ENCODE peak calls at places on chromosome 17, in nine cellular contexts. S is HEK293T; C is activated T-helper 1 cell treated with Interleukin-2 at 50 U/mL for 16 hours; V is hypothalamus; W is T-helper 1 cell; T is CD8-positive, alpha-beta memory T cell; B is DMS153; F is left lung; Y is NCI-H1694 treated with DMSO at 0.1 percent for 48 hours. J is an unnamed sample.
A peak's percentile ranks its signal among the peaks of the same experiment; 100 is the strongest.

GRCh38 chr17:36602924-36603384 is 1.6 kb downstream of the MRM1 start:
- DNase-seq in F (no peak), C (peak; percentile 22), V (peak; percentile 14), Y (peak; percentile 78), B (peak; percentile 51), T (peak; percentile 60), W (peak; percentile 70), S (peak; percentile 58), J (peak; percentile 80)

GRCh38 chr17:77721823-77722160 is 236.7 kb upstream of the TNRC6C start:
- DNase-seq in B (no peak), Y (no peak), C (no peak), V (no peak), F (no peak), W (no peak), T (no peak), S (no peak), J (no peak)

GRCh38 chr17:57440522-57441269 is 184.4 kb downstream of the MSI2 start:
- DNase-seq in C (peak; percentile 30), Y (no peak), B (peak; percentile 79), T (peak; percentile 19), W (peak; percentile 87), F (no peak), S (peak; percentile 57), V (peak; percentile 64), J (peak; percentile 78)

GRCh38 chr17:28472871-28473497 is 460 bp upstream of the SLC13A2 start:
- DNase-seq in C (no peak), Y (no peak), S (no peak), F (no peak), T (no peak), B (no peak), W (no peak), V (no peak), J (no peak)

GRCh38 chr17:74520790-74521480 is 10.3 kb downstream of the CD300LB start:
- DNase-seq in C (no peak), F (no peak), V (no peak), B (no peak), S (peak; percentile 4), T (no peak), W (no peak), Y (no peak), J (no peak)

GRCh38 chr17:63293310-63293709 is 152.8 kb downstream of the CYB561 start:
- DNase-seq in W (no peak), T (no peak), S (no peak), B (no peak), V (no peak), F (no peak), Y (no peak), C (no peak), J (no peak)

GRCh38 chr17:46841561-46842379 is 9.6 kb upstream of the WNT9B start:
- DNase-seq in V (peak; percentile 47), T (no peak), B (no peak), F (no peak), Y (peak; percentile 23), S (peak; percentile 73), W (no peak), C (no peak), J (peak; percentile 57)

GRCh38 chr17:29584452-29585079 is 4.9 kb downstream of the GIT1 start:
- DNase-seq in T (no peak), S (no peak), V (peak; percentile 71), W (no peak), Y (no peak), F (no peak), B (no peak), C (no peak), J (no peak)

GRCh38 chr17:64491995-64492394 is 4.9 kb downstream of the POLG2 start:
- DNase-seq in V (no peak), S (no peak), Y (no peak), W (no peak), B (no peak), F (no peak), C (no peak), T (no peak), J (no peak)

GRCh38 chr17:74737299-74738050 is 419 bp downstream of the RAB37 start:
- DNase-seq in B (no peak), S (peak; percentile 52), F (no peak), C (no peak), W (peak; percentile 64), Y (peak; percentile 78), T (peak; percentile 53), V (no peak), J (peak; percentile 76)

GRCh38 chr17:42387221-42387657 is 1.0 kb downstream of the STAT3 start:
- DNase-seq in B (no peak), T (no peak), F (no peak), S (no peak), V (no peak), W (peak; percentile 29), C (no peak), Y (no peak), J (peak; percentile 64)

GRCh38 chr17:78779848-78780247 is 2.2 kb downstream of the CYTH1 start:
- DNase-seq in C (peak; percentile 44), W (peak; percentile 86), V (no peak), S (no peak), F (no peak), Y (no peak), B (peak; percentile 38), T (no peak), J (no peak)

GRCh38 chr17:19433727-19434340 is 22.8 kb downstream of the RNF112 start:
- DNase-seq in V (no peak), W (no peak), B (no peak), C (no peak), Y (no peak), S (no peak), F (no peak), T (no peak), J (no peak)